ENCODE peak calls at places on chromosomes 2 and 18, in four cellular contexts. One of them, this sample, is unnamed.

GRCh38 chr18:74804677-74805076 is 207.0 kb downstream of the ZNF407 start:
- DNase-seq in HL-60: no peak
- DNase-seq in GM12878: no peak
- DNase-seq in K562: no peak
- DNase-seq in this sample: no peak

GRCh38 chr2:49199266-49199665 is 45.0 kb upstream of the FSHR start:
- DNase-seq in HL-60: no peak
- DNase-seq in GM12878: no peak
- DNase-seq in K562: no peak
- DNase-seq in this sample: no peak

GRCh38 chr2:25894135-25894830 is 16.0 kb upstream of the ASXL2 start:
- DNase-seq in HL-60: no peak
- DNase-seq in GM12878: no peak
- DNase-seq in K562: no peak
- DNase-seq in this sample: no peak

GRCh38 chr18:13376298-13376840 is 157.8 kb downstream of the LDLRAD4 start:
- DNase-seq in HL-60: no peak
- DNase-seq in GM12878: no peak
- DNase-seq in K562: no peak
- DNase-seq in this sample: no peak

GRCh38 chr2:6915399-6915798 is 1.8 kb upstream of the RNF144A start:
- DNase-seq in HL-60: no peak
- DNase-seq in GM12878: no peak
- DNase-seq in K562: no peak
- DNase-seq in this sample: no peak

GRCh38 chr2:178241852-178242551 is 47.7 kb downstream of the OSBPL6 start:
- DNase-seq in HL-60: no peak
- DNase-seq in GM12878: no peak
- DNase-seq in K562: no peak
- DNase-seq in this sample: no peak

GRCh38 chr2:71643674-71644357 is 190.5 kb downstream of the DYSF start:
- DNase-seq in HL-60: no peak
- DNase-seq in GM12878: no peak
- DNase-seq in K562: no peak
- DNase-seq in this sample: no peak

GRCh38 chr18:49648326-49648725 is 86.5 kb downstream of the LIPG start:
- DNase-seq in HL-60: no peak
- DNase-seq in GM12878: no peak
- DNase-seq in K562: no peak
- DNase-seq in this sample: no peak

GRCh38 chr2:68385232-68385906 is 20.3 kb downstream of the PLEK start:
- DNase-seq in HL-60: peak; percentile 38
- DNase-seq in GM12878: peak; percentile 95
- DNase-seq in K562: no peak
- DNase-seq in this sample: no peak

GRCh38 chr18:57171026-57171425 is 24.1 kb downstream of the BOD1L2 start:
- DNase-seq in HL-60: no peak
- DNase-seq in GM12878: no peak
- DNase-seq in K562: no peak
- DNase-seq in this sample: no peak

GRCh38 chr2:42009657-42010580 is 37.9 kb upstream of the PKDCC start:
- DNase-seq in HL-60: no peak
- DNase-seq in GM12878: no peak
- DNase-seq in K562: no peak
- DNase-seq in this sample: no peak

GRCh38 chr2:170393861-170394498 is 216.0 kb downstream of the MYO3B start:
- DNase-seq in HL-60: no peak
- DNase-seq in GM12878: no peak
- DNase-seq in K562: no peak
- DNase-seq in this sample: no peak

GRCh38 chr18:58886864-58887612 is 22.4 kb downstream of the ZNF532 start:
- DNase-seq in HL-60: peak; percentile 48
- DNase-seq in GM12878: no peak
- DNase-seq in K562: no peak
- DNase-seq in this sample: no peak

GRCh38 chr18:21599585-21600525 is 649 bp downstream of the ESCO1 start:
- DNase-seq in HL-60: peak; percentile 41
- DNase-seq in GM12878: no peak
- DNase-seq in K562: peak; percentile 66
- DNase-seq in this sample: peak; percentile 61

GRCh38 chr2:85799215-85799956 is 45.6 kb downstream of the ATOH8 start:
- DNase-seq in HL-60: no peak
- DNase-seq in GM12878: no peak
- DNase-seq in K562: no peak
- DNase-seq in this sample: no peak

GRCh38 chr18:35497006-35497333 is 790 bp downstream of the INO80C start:
- DNase-seq in HL-60: no peak
- DNase-seq in GM12878: no peak
- DNase-seq in K562: no peak
- DNase-seq in this sample: no peak

GRCh38 chr18:23650963-23651927 is 11.5 kb downstream of the ANKRD29 start:
- DNase-seq in HL-60: no peak
- DNase-seq in GM12878: no peak
- DNase-seq in K562: no peak
- DNase-seq in this sample: no peak

GRCh38 chr2:74760875-74761630 is 72.9 kb upstream of the HK2 start:
- DNase-seq in HL-60: no peak
- DNase-seq in GM12878: no peak
- DNase-seq in K562: no peak
- DNase-seq in this sample: no peak

GRCh38 chr2:112985090-112985489 is 7.3 kb downstream of the IL36G start:
- DNase-seq in HL-60: no peak
- DNase-seq in GM12878: no peak
- DNase-seq in K562: no peak
- DNase-seq in this sample: no peak
- TF ChIP-seq SPI1 in HL-60: no peak
- TF ChIP-seq SPI1 in GM12878: no peak
- TF ChIP-seq SPI1 in K562: no peak
- TF ChIP-seq SPI1 in this sample: no peak

DNA sequence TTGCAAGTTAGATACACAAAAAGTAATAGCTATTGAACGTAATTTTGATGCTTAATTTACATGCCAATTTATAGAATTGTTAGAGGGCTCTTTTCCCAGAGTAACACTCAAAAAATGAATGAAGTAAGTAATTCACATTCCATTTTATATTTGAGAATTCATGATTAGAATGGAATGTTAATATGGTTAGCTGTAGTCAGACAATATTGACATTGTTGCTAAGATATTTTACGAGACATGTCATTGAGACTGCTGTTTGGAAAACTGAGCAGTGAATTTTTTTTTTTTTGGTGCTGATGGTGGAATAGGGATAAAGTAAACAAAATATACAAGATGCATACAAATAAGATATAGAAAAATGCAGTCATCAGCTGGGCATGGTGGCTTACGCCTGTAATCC is 115.2 kb downstream of the TANC1 start:
- DNase-seq in HL-60: no peak
- DNase-seq in GM12878: no peak
- DNase-seq in K562: no peak
- DNase-seq in this sample: no peak
- TF ChIP-seq SPI1 in HL-60: no peak
- TF ChIP-seq SPI1 in GM12878: no peak
- TF ChIP-seq SPI1 in K562: no peak
- TF ChIP-seq SPI1 in this sample: no peak

GRCh38 chr2:239985356-239985755 is 39.8 kb downstream of the NDUFA10 start:
- DNase-seq in HL-60: no peak
- DNase-seq in GM12878: no peak
- DNase-seq in K562: no peak
- DNase-seq in this sample: no peak

GRCh38 chr2:239983004-239983778 is 42.0 kb downstream of the NDUFA10 start:
- DNase-seq in HL-60: peak; percentile 52
- DNase-seq in GM12878: no peak
- DNase-seq in K562: no peak
- DNase-seq in this sample: no peak

GRCh38 chr2:239979243-239980023 is 45.7 kb downstream of the NDUFA10 start:
- DNase-seq in HL-60: no peak
- DNase-seq in GM12878: no peak
- DNase-seq in K562: no peak
- DNase-seq in this sample: no peak

GRCh38 chr2:239984431-239985194 is 40.5 kb downstream of the NDUFA10 start:
- DNase-seq in HL-60: no peak
- DNase-seq in GM12878: no peak
- DNase-seq in K562: no peak
- DNase-seq in this sample: no peak
- TF ChIP-seq SPI1 in HL-60: no peak
- TF ChIP-seq SPI1 in GM12878: no peak
- TF ChIP-seq SPI1 in K562: no peak
- TF ChIP-seq SPI1 in this sample: no peak

DNA sequence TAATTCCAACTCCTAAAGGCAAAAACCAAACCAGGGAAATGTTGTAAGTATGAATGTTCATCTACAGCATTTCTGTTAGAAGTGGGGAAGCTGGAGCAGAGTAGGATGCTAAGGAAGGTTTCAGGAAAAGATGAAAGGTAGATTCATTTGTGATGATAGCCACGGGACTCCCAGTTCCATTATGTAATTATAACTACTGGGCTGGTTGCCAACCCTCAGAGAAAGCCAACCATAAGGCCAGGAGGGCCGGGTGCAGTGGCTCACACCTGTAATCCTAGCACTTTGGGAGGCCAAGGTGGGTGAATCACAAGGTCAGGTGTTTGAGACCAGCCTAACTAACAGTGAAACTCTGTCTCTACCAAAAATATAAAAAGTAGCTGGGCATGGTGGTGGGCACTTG is 288.9 kb upstream of the ETAA1 start:
- DNase-seq in HL-60: no peak
- DNase-seq in GM12878: no peak
- DNase-seq in K562: no peak
- DNase-seq in this sample: no peak
- TF ChIP-seq SPI1 in HL-60: no peak
- TF ChIP-seq SPI1 in GM12878: no peak
- TF ChIP-seq SPI1 in K562: no peak
- TF ChIP-seq SPI1 in this sample: no peak

GRCh38 chr18:25503567-25504081 is 151.7 kb upstream of the ZNF521 start:
- DNase-seq in HL-60: no peak
- DNase-seq in GM12878: no peak
- DNase-seq in K562: no peak
- DNase-seq in this sample: no peak
- TF ChIP-seq SPI1 in HL-60: no peak
- TF ChIP-seq SPI1 in GM12878: no peak
- TF ChIP-seq SPI1 in K562: no peak
- TF ChIP-seq SPI1 in this sample: no peak

GRCh38 chr2:52072949-52073348 is 1041.0 kb upstream of the NRXN1 start:
- DNase-seq in HL-60: no peak
- DNase-seq in GM12878: no peak
- DNase-seq in K562: no peak
- DNase-seq in this sample: no peak

GRCh38 chr2:52077159-52077558 is 1045.2 kb upstream of the NRXN1 start:
- DNase-seq in HL-60: no peak
- DNase-seq in GM12878: no peak
- DNase-seq in K562: no peak
- DNase-seq in this sample: no peak

GRCh38 chr2:52070665-52071064 is 1038.7 kb upstream of the NRXN1 start:
- DNase-seq in HL-60: no peak
- DNase-seq in GM12878: no peak
- DNase-seq in K562: no peak
- DNase-seq in this sample: no peak

GRCh38 chr2:52079602-52080001 is 1047.7 kb upstream of the NRXN1 start:
- DNase-seq in HL-60: no peak
- DNase-seq in GM12878: no peak
- DNase-seq in K562: no peak
- DNase-seq in this sample: no peak

DNA sequence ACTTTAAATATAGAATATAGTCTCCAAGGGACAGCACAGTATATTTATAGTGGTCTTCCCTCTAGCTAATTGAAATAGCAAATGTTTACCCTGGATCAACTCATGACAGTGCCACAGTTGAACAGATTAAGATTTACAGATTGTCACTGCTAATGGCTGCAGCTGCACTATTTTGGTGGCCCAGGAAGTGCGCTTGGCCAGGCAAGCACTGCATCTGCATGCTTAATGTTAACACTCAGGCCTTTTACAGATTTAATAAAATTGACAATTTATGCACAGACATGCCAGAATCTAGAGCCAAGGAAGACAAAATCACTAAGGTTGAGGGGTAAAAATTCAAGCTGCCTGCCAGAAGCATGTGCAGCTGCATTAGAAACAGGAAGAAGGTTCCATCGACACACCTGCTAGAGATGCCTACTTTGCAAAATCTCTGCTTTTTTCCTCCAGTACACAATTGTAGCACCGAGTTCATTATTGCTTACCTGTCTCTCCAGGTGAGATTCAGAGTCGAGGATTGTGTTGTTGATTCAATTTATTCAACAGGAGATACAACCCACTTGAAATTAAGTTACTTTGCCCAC is 1042.3 kb upstream of the NRXN1 start:
- DNase-seq in HL-60: no peak
- DNase-seq in GM12878: no peak
- DNase-seq in K562: no peak
- DNase-seq in this sample: no peak
- TF ChIP-seq SPI1 in HL-60: no peak
- TF ChIP-seq SPI1 in GM12878: no peak
- TF ChIP-seq SPI1 in K562: no peak
- TF ChIP-seq SPI1 in this sample: no peak

DNA sequence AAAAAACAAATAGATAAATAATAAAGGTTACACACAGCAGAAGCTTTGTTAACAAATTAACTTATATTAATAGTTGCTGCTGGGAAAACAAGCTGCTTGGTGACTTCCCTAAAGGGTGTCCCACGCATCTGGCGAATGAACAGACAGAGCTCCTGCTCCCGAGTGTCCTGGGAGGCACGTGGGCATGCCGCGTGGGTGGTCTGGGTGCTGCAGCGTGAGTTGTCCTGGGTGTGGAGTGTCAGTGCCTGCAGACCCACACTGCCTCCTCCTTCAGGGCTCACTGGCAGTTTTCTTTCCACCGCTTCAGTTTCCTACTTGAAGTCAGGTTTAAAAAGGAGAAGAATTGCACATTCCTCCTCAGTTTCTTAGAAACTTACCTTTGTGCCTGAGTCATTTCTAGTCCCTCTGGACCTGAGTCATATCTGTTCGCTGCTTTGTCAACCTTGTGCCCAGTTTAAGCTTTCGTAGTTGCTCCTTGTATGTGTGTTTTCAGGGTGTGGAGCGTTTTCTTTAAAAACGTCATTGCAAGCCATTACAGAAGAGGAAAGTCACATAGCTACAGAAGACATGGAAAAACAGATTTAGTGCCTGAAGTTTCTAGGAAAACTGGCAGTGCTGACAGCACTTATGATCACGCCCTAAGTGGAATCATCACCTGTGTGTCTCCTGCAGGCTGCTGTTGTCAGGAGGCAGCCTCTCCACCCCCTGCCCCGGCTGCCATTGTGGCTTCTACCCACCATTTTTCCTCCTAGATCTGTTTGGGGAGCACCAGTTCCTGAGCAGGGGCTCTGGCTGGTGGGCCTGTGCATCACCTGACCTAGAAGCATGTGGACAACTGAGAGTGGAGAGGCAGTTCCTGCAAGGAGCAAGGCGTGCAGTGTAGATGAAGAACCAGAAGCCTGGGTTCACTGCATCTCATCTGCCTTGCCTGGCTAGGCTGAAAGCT is 24.5 kb downstream of the IMPA2 start:
- DNase-seq in HL-60: no peak
- DNase-seq in GM12878: no peak
- DNase-seq in K562: no peak
- DNase-seq in this sample: no peak
- TF ChIP-seq SPI1 in HL-60: no peak
- TF ChIP-seq SPI1 in GM12878: no peak
- TF ChIP-seq SPI1 in K562: no peak
- TF ChIP-seq SPI1 in this sample: no peak

GRCh38 chr18:69215151-69215550 is 185.5 kb upstream of the DOK6 start:
- DNase-seq in HL-60: no peak
- DNase-seq in GM12878: no peak
- DNase-seq in K562: no peak
- DNase-seq in this sample: no peak
- TF ChIP-seq SPI1 in HL-60: no peak
- TF ChIP-seq SPI1 in GM12878: no peak
- TF ChIP-seq SPI1 in K562: no peak
- TF ChIP-seq SPI1 in this sample: no peak

This sample was measured in GM12891.